ENCODE peak calls at places on chromosomes 13 and 19, in eight cellular contexts. One of them, this sample, is unnamed.

GRCh38 chr13:113859311-113860050 is 4.4 kb downstream of the GAS6 start:
- DNase-seq in stomach: no peak
- DNase-seq in lower leg skin: peak
- DNase-seq in ovary: no peak
- DNase-seq in body of pancreas: peak
- DNase-seq in suprapubic skin: no peak
- DNase-seq in uterus: no peak
- DNase-seq in breast epithelium: no peak
- DNase-seq in this sample: no peak

GRCh38 chr19:43956827-43957226 is 5.8 kb downstream of the ZNF221 start:
- DNase-seq in body of pancreas: no peak
- DNase-seq in stomach: no peak
- DNase-seq in uterus: no peak
- DNase-seq in lower leg skin: no peak
- DNase-seq in breast epithelium: no peak
- DNase-seq in suprapubic skin: no peak
- DNase-seq in ovary: no peak
- DNase-seq in this sample: no peak

GRCh38 chr19:36013280-36014028 is 559 bp downstream of the ALKBH6 start:
- DNase-seq in ovary: peak
- DNase-seq in lower leg skin: no peak
- DNase-seq in stomach: no peak
- DNase-seq in body of pancreas: no peak
- DNase-seq in suprapubic skin: no peak
- DNase-seq in uterus: no peak
- DNase-seq in breast epithelium: no peak
- DNase-seq in this sample: no peak

GRCh38 chr19:46081928-46082727 is 41.3 kb upstream of the IGFL4 start:
- DNase-seq in uterus: peak
- DNase-seq in ovary: no peak
- DNase-seq in stomach: no peak
- DNase-seq in lower leg skin: no peak
- DNase-seq in body of pancreas: peak
- DNase-seq in suprapubic skin: no peak
- DNase-seq in breast epithelium: no peak
- DNase-seq in this sample: peak

GRCh38 chr13:63517376-63517775 is 2101.7 kb upstream of the PCDH20 start:
- DNase-seq in ovary: no peak
- DNase-seq in stomach: no peak
- DNase-seq in body of pancreas: no peak
- DNase-seq in suprapubic skin: no peak
- DNase-seq in uterus: no peak
- DNase-seq in lower leg skin: no peak
- DNase-seq in breast epithelium: no peak
- DNase-seq in this sample: no peak

GRCh38 chr19:49149652-49150105 is 5.5 kb downstream of the HRC start:
- DNase-seq in suprapubic skin: peak
- DNase-seq in body of pancreas: peak
- DNase-seq in uterus: peak
- DNase-seq in lower leg skin: peak
- DNase-seq in ovary: peak
- DNase-seq in stomach: peak
- DNase-seq in breast epithelium: peak
- DNase-seq in this sample: no peak

GRCh38 chr13:79434578-79434977 is 28.5 kb upstream of the RBM26 start:
- DNase-seq in uterus: no peak
- DNase-seq in suprapubic skin: no peak
- DNase-seq in lower leg skin: no peak
- DNase-seq in breast epithelium: no peak
- DNase-seq in body of pancreas: no peak
- DNase-seq in ovary: no peak
- DNase-seq in stomach: no peak
- DNase-seq in this sample: peak

GRCh38 chr13:106466691-106467405 is 68.6 kb downstream of the EFNB2 start:
- DNase-seq in body of pancreas: no peak
- DNase-seq in uterus: no peak
- DNase-seq in lower leg skin: no peak
- DNase-seq in stomach: no peak
- DNase-seq in breast epithelium: no peak
- DNase-seq in suprapubic skin: no peak
- DNase-seq in ovary: no peak
- DNase-seq in this sample: no peak

DNA sequence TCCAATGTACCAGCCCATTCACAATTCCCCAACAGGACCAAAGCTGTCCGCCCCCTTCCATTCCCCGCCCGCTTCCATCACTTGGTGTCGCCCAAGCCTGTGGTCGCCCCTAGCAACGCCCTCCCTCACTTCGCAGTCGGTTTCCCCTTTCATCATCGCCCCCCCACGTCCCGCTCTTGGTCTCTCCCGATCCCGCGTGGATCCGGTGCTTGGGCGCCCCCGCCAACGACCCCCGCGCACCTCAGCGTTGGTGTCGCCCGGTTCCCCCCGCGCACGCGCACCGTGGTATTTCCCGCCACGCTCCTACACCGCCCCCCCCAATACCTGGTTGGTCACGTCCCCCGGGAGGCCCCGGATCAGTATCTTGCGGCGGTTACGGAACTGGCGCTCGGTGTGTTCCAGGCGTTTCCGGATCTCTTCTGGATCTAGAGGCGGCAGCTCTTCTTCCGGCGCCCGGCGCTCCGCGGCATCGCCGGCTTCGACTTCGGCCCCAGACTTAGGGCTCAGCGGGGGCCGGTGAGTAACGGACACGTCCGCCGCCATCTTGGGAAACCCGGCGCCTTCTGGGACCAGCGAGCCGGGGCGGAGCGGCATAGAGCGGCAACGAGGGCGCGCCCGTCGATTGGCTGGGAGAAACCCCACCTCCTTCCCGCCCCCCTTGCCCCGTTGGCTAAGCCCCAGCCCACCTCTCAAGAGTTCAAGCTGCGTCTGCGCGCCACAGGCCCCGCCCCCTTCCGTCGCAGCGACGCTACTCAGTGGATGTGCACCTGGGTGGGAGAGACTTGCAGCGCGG is at the start of gene RAVER1:
- DNase-seq in stomach: peak
- DNase-seq in lower leg skin: peak
- DNase-seq in body of pancreas: peak
- DNase-seq in uterus: peak
- DNase-seq in ovary: peak
- DNase-seq in breast epithelium: peak
- DNase-seq in suprapubic skin: peak
- DNase-seq in this sample: peak
- TF ChIP-seq POLR2A in stomach: no peak
- TF ChIP-seq POLR2A in lower leg skin: no peak
- TF ChIP-seq POLR2A in body of pancreas: peak
- TF ChIP-seq POLR2A in uterus: peak
- TF ChIP-seq POLR2A in ovary: peak
- TF ChIP-seq POLR2A in breast epithelium: peak
- TF ChIP-seq POLR2A in suprapubic skin: peak
- TF ChIP-seq POLR2A in this sample: peak

GRCh38 chr19:4868286-4868834 is 893 bp upstream of the PLIN3 start:
- DNase-seq in breast epithelium: no peak
- DNase-seq in uterus: no peak
- DNase-seq in ovary: no peak
- DNase-seq in body of pancreas: no peak
- DNase-seq in lower leg skin: no peak
- DNase-seq in suprapubic skin: no peak
- DNase-seq in stomach: no peak
- DNase-seq in this sample: no peak

GRCh38 chr19:4871711-4872110 is 4.2 kb upstream of the PLIN3 start:
- DNase-seq in body of pancreas: no peak
- DNase-seq in suprapubic skin: no peak
- DNase-seq in breast epithelium: no peak
- DNase-seq in stomach: no peak
- DNase-seq in uterus: no peak
- DNase-seq in ovary: no peak
- DNase-seq in lower leg skin: no peak
- DNase-seq in this sample: no peak

GRCh38 chr19:4870025-4870700 is 2.7 kb upstream of the PLIN3 start:
- DNase-seq in stomach: peak
- DNase-seq in breast epithelium: no peak
- DNase-seq in body of pancreas: peak
- DNase-seq in ovary: peak
- DNase-seq in suprapubic skin: no peak
- DNase-seq in uterus: peak
- DNase-seq in lower leg skin: no peak
- DNase-seq in this sample: peak

GRCh38 chr19:4867534-4868285 is at the start of gene PLIN3:
- DNase-seq in lower leg skin: peak
- DNase-seq in body of pancreas: peak
- DNase-seq in stomach: peak
- DNase-seq in breast epithelium: peak
- DNase-seq in ovary: peak
- DNase-seq in uterus: peak
- DNase-seq in suprapubic skin: peak
- DNase-seq in this sample: peak

DNA sequence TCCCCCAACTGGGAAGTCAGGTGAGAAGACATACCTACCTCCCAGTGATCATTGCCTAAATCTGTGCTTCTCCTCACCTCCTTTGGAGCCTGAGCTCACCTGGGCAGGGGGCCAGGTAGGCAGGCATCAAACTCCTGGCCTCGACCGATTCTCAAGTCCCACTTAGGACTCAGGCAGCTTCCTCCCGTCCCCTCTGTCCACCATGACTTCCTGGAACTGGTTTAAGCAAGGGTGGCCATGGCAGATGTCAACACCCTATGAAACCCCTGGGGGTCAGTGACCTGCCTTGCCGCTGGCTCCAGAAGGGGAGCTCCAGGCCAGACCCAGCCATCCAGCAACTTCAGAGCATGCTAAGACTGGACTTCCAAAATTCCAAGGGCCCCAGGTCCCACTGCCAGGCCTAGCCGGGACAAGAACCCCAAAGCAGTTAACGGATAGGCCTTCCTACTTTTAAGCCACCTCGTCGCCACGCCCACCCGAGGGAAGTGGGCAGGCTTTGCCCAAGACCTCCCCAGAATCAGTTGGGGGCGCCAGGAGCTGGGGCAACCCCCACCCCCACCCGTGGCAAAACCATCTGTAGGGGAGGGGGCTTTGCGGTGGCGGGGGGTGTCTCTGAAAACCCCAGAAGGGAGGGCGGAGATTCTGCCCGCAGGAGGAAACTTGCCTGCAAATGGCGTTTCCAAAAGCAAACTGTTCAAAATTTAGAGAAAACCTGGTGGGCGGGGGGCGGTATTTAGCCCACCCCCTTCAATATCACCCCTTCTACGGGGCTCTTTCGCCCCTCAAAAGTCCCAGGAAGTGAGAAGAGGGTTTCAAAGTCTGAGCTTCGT is 657 bp downstream of the PLIN3 start:
- DNase-seq in uterus: peak
- DNase-seq in body of pancreas: peak
- DNase-seq in stomach: peak
- DNase-seq in ovary: peak
- DNase-seq in breast epithelium: peak
- DNase-seq in suprapubic skin: peak
- DNase-seq in lower leg skin: peak
- DNase-seq in this sample: peak
- TF ChIP-seq POLR2A in uterus: no peak
- TF ChIP-seq POLR2A in body of pancreas: no peak
- TF ChIP-seq POLR2A in stomach: no peak
- TF ChIP-seq POLR2A in ovary: no peak
- TF ChIP-seq POLR2A in breast epithelium: no peak
- TF ChIP-seq POLR2A in suprapubic skin: no peak
- TF ChIP-seq POLR2A in lower leg skin: no peak
- TF ChIP-seq POLR2A in this sample: peak

DNA sequence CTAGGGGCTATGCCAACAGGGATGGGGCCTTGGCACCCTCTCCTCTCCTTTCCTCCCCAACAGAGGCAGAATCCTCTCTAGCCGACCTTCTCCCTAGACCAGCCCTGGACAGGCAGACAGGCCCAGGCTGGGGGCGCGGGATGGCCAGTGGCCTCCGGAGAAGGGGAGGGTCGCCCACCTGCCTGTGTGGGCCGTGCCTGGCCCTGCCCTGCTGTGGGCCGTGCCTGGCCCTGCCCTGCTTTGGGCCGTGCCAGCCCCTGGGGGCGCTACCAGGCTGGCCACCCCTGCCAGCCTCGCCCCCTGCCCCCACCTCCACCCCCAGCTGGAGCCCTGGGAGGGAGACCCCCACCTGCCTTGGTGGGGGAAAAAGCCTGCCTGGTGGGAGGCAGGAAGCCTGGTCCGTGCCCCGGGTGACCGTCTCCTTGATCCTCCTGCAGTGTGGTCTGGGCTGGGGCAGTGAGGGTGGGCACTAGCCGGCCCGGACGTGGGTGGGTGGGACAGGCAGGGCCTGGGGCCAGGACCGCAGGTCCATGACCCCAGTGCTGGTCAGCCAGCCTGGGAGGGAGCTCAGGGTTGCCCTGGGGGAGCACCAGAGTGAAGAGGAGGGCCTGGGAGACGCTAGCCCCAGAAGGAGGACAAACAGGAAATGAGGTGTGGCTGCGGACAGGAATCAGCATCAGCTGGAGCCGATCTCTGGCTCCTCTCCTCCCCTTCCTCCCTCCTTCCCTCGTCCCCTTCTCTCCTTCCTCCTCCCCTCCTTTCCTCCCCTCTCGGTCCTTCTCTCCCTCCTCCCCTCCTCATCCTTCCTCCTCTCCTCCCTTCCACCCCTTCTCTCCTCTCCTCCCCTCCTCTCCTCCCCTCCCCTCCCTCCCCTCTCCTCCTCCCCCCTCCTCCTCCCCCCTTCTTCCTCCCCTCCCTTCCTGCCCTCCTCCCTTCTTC is 5.1 kb upstream of the MKNK2 start:
- DNase-seq in body of pancreas: peak
- DNase-seq in ovary: peak
- DNase-seq in stomach: no peak
- DNase-seq in lower leg skin: peak
- DNase-seq in breast epithelium: no peak
- DNase-seq in uterus: peak
- DNase-seq in suprapubic skin: peak
- DNase-seq in this sample: no peak
- TF ChIP-seq POLR2A in body of pancreas: peak
- TF ChIP-seq POLR2A in ovary: peak
- TF ChIP-seq POLR2A in stomach: no peak
- TF ChIP-seq POLR2A in lower leg skin: no peak
- TF ChIP-seq POLR2A in breast epithelium: peak
- TF ChIP-seq POLR2A in uterus: peak
- TF ChIP-seq POLR2A in suprapubic skin: no peak
- TF ChIP-seq POLR2A in this sample: peak

GRCh38 chr19:32812036-32812435 is 57.5 kb downstream of the SLC7A9 start:
- DNase-seq in breast epithelium: no peak
- DNase-seq in lower leg skin: no peak
- DNase-seq in ovary: no peak
- DNase-seq in uterus: no peak
- DNase-seq in body of pancreas: no peak
- DNase-seq in suprapubic skin: no peak
- DNase-seq in stomach: no peak
- DNase-seq in this sample: no peak

GRCh38 chr19:32811151-32811550 is 58.4 kb downstream of the SLC7A9 start:
- DNase-seq in stomach: no peak
- DNase-seq in body of pancreas: no peak
- DNase-seq in suprapubic skin: no peak
- DNase-seq in breast epithelium: no peak
- DNase-seq in uterus: no peak
- DNase-seq in ovary: no peak
- DNase-seq in lower leg skin: no peak
- DNase-seq in this sample: no peak

GRCh38 chr19:32814046-32814445 is 55.5 kb downstream of the SLC7A9 start:
- DNase-seq in uterus: no peak
- DNase-seq in stomach: no peak
- DNase-seq in lower leg skin: no peak
- DNase-seq in ovary: no peak
- DNase-seq in suprapubic skin: no peak
- DNase-seq in body of pancreas: no peak
- DNase-seq in breast epithelium: no peak
- DNase-seq in this sample: no peak

GRCh38 chr19:32814624-32815023 is 54.9 kb downstream of the SLC7A9 start:
- DNase-seq in uterus: no peak
- DNase-seq in ovary: no peak
- DNase-seq in suprapubic skin: no peak
- DNase-seq in body of pancreas: no peak
- DNase-seq in lower leg skin: peak
- DNase-seq in stomach: no peak
- DNase-seq in breast epithelium: no peak
- DNase-seq in this sample: no peak

GRCh38 chr19:32812571-32812970 is 57.0 kb downstream of the SLC7A9 start:
- DNase-seq in breast epithelium: no peak
- DNase-seq in stomach: no peak
- DNase-seq in ovary: no peak
- DNase-seq in body of pancreas: no peak
- DNase-seq in suprapubic skin: no peak
- DNase-seq in lower leg skin: no peak
- DNase-seq in uterus: no peak
- DNase-seq in this sample: no peak
- TF ChIP-seq POLR2A in breast epithelium: no peak
- TF ChIP-seq POLR2A in stomach: no peak
- TF ChIP-seq POLR2A in ovary: no peak
- TF ChIP-seq POLR2A in body of pancreas: no peak
- TF ChIP-seq POLR2A in suprapubic skin: no peak
- TF ChIP-seq POLR2A in lower leg skin: no peak
- TF ChIP-seq POLR2A in uterus: no peak
- TF ChIP-seq POLR2A in this sample: no peak